ENCODE peak calls at places on chromosomes 16 and 17, in ten cellular contexts. A is H54; I is head of caudate nucleus; G is HS-27A; C is stimulated activated CD4-positive, alpha-beta T cell treated with anti-CD3 and anti-CD28 coated beads, TNF-alpha, amount 100 ng/mL, for 24 hours; J is left colon; R is CD8-positive, alpha-beta memory T cell; V is RPMI8226; N is astrocyte of the spinal cord; T is T follicular helper cell. X is an unnamed sample.

GRCh38 chr17:3043737-3044365 is 19.6 kb downstream of the OR1D5 start:
- DNase-seq in G (no peak), V (peak; percentile 58), T (no peak), A (no peak), C (no peak), J (no peak), N (no peak), I (no peak), R (no peak), X (no peak)

GRCh38 chr17:10713336-10713735 is 15.9 kb downstream of the ADPRM start:
- DNase-seq in V (no peak), R (no peak), G (no peak), C (no peak), A (no peak), I (no peak), N (no peak), T (no peak), J (no peak), X (no peak)

GRCh38 chr16:80150978-80151705 is 389.7 kb upstream of the DYNLRB2 start:
- DNase-seq in A (no peak), R (no peak), N (peak; percentile 55), C (no peak), I (no peak), V (no peak), J (no peak), T (no peak), G (no peak), X (no peak)

GRCh38 chr17:67829331-67829730 is 4.0 kb downstream of the BPTF start:
- DNase-seq in V (no peak), C (no peak), J (no peak), T (peak; percentile 12), I (no peak), A (no peak), N (no peak), R (no peak), G (no peak), X (no peak)

GRCh38 chr17:81253358-81254131 is 14.4 kb downstream of the NDUFAF8 start:
- DNase-seq in N (no peak), J (peak; percentile 42), V (peak; percentile 32), T (peak; percentile 48), R (peak; percentile 52), C (peak; percentile 22), A (no peak), I (no peak), G (no peak), X (no peak)

GRCh38 chr16:57694191-57694555 is 433 bp upstream of the DRC7 start:
- DNase-seq in G (no peak), I (no peak), V (no peak), A (no peak), T (no peak), R (no peak), J (no peak), N (no peak), C (no peak), X (no peak)

GRCh38 chr17:75632863-75633483 is at the start of gene SMIM5:
- DNase-seq in N (peak; percentile 92), R (peak; percentile 61), V (peak; percentile 79), T (peak; percentile 73), G (peak; percentile 22), J (peak; percentile 91), I (peak; percentile 96), A (peak; percentile 98), C (peak; percentile 66), X (peak; percentile 78)

GRCh38 chr16:2199095-2199494 is 2.7 kb upstream of the CASKIN1 start:
- DNase-seq in V (no peak), R (no peak), G (no peak), I (no peak), J (no peak), T (no peak), C (no peak), N (no peak), A (no peak), X (no peak)